ENCODE peak calls at places on chromosome 22, in four cellular contexts. One of them, this sample, is unnamed.

GRCh38 chr22:50672471-50673230 is at the start of gene SHANK3:
- DNase-seq in stomach: no peak
- DNase-seq in MM.1S: no peak
- DNase-seq in GM12865: no peak
- DNase-seq in this sample: peak

GRCh38 chr22:20881231-20881630 is 22.4 kb downstream of the SNAP29 start:
- DNase-seq in GM12865: no peak
- DNase-seq in stomach: peak
- DNase-seq in MM.1S: no peak
- DNase-seq in this sample: no peak

GRCh38 chr22:41469218-41469851 is 418 bp downstream of the ACO2 start:
- DNase-seq in stomach: peak
- DNase-seq in GM12865: peak
- DNase-seq in MM.1S: peak
- DNase-seq in this sample: no peak

GRCh38 chr22:42202669-42203068 is 67.8 kb downstream of the TCF20 start:
- DNase-seq in GM12865: no peak
- DNase-seq in MM.1S: no peak
- DNase-seq in stomach: no peak
- DNase-seq in this sample: no peak

GRCh38 chr22:41946360-41947180 is at the start of gene CENPM:
- DNase-seq in stomach: peak
- DNase-seq in MM.1S: peak
- DNase-seq in GM12865: peak
- DNase-seq in this sample: peak

GRCh38 chr22:25402160-25402500 is 162.3 kb upstream of the GRK3 start:
- DNase-seq in stomach: no peak
- DNase-seq in GM12865: no peak
- DNase-seq in MM.1S: no peak
- DNase-seq in this sample: peak

GRCh38 chr22:29700949-29701927 is 18.6 kb upstream of the CABP7 start:
- DNase-seq in stomach: no peak
- DNase-seq in MM.1S: no peak
- DNase-seq in GM12865: peak
- DNase-seq in this sample: peak

GRCh38 chr22:26589367-26589844 is 526 bp downstream of the TPST2 start:
- DNase-seq in stomach: peak
- DNase-seq in GM12865: peak
- DNase-seq in MM.1S: no peak
- DNase-seq in this sample: peak

GRCh38 chr22:49425356-49425755 is 402.3 kb downstream of the BRD1 start:
- DNase-seq in MM.1S: no peak
- DNase-seq in stomach: no peak
- DNase-seq in GM12865: no peak
- DNase-seq in this sample: no peak

GRCh38 chr22:29799217-29799680 is 32.1 kb downstream of the UQCR10 start:
- DNase-seq in GM12865: no peak
- DNase-seq in stomach: peak
- DNase-seq in MM.1S: no peak
- DNase-seq in this sample: no peak

GRCh38 chr22:28873183-28873964 is 10.0 kb upstream of the ZNRF3 start:
- DNase-seq in MM.1S: no peak
- DNase-seq in stomach: no peak
- DNase-seq in GM12865: no peak
- DNase-seq in this sample: no peak

GRCh38 chr22:50020606-50021005 is 8.0 kb upstream of the IL17REL start:
- DNase-seq in stomach: no peak
- DNase-seq in MM.1S: no peak
- DNase-seq in GM12865: no peak
- DNase-seq in this sample: no peak

GRCh38 chr22:43847376-43848289 is 14.7 kb downstream of the SULT4A1 start:
- DNase-seq in stomach: no peak
- DNase-seq in GM12865: no peak
- DNase-seq in MM.1S: no peak
- DNase-seq in this sample: no peak

GRCh38 chr22:43850529-43850928 is 11.8 kb downstream of the SULT4A1 start:
- DNase-seq in stomach: peak
- DNase-seq in GM12865: no peak
- DNase-seq in MM.1S: no peak
- DNase-seq in this sample: no peak

GRCh38 chr22:43846966-43847365 is 15.3 kb downstream of the SULT4A1 start:
- DNase-seq in MM.1S: no peak
- DNase-seq in GM12865: no peak
- DNase-seq in stomach: no peak
- DNase-seq in this sample: no peak

GRCh38 chr22:43849731-43850130 is 12.6 kb downstream of the SULT4A1 start:
- DNase-seq in stomach: no peak
- DNase-seq in GM12865: no peak
- DNase-seq in MM.1S: no peak
- DNase-seq in this sample: no peak

DNA sequence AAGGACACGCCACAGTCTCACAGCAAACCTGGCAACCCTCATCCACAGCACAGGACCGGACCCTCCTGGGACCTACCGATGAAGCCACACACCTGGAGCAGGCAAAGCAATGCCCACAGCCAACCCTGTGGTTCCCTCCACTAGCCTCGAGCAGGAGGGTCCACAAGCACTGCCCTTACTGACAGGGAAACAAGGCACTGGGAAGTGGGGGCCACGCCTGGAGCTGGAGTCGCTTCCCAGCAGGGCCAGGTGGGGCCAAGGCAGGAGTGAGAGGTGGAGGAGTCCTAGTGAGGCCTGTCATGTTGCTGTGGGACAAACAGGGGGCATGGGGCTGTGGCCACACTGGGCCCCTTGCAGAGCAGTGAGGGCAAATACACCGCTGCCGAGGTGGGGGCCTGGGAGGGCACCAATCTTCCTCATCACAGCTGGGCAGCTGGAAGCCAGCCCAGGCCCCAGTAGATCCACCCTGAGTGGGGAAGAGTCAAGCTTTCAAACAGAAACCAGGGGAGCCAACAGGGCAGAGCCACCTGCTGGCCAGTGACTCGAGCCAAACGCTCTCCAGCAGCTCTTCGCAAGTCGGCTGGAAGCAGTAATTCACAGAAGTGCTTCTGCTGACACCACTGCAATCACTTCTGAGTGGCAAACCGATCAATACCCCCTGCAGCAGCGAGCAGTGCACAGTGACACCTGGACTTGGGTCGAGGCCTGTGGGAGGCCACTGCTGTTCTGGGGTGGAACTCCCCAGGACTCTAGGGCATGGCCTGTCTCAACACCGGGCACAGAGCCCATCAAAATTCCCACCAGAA is 13.7 kb downstream of the SULT4A1 start:
- DNase-seq in stomach: no peak
- DNase-seq in GM12865: peak
- DNase-seq in MM.1S: no peak
- DNase-seq in this sample: no peak
- TF ChIP-seq CTCF in stomach: no peak
- TF ChIP-seq CTCF in GM12865: peak
- TF ChIP-seq CTCF in MM.1S: peak
- TF ChIP-seq CTCF in this sample: no peak

DNA sequence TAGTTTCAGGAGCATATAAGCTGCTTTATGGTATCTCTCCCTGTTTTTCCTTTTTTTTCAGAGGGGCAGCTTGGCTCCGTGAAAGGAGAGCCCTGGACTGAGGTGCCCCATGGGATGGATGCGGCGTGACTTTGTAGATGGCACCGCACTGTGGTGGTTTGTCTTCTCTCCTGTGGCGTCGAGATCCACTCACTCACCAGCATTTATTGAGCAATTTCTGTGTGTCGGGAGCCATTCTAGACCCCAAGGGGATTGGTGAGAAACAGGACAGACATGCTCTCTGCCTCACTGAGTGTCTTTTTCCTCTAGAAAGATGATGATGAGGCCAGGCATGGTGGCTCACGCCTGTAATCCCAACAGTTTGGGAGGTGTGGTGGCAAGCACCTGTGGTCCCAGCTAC is 55.9 kb upstream of the PHF21B start:
- DNase-seq in MM.1S: no peak
- DNase-seq in GM12865: no peak
- DNase-seq in stomach: no peak
- DNase-seq in this sample: no peak
- TF ChIP-seq CTCF in MM.1S: no peak
- TF ChIP-seq CTCF in GM12865: no peak
- TF ChIP-seq CTCF in stomach: no peak
- TF ChIP-seq CTCF in this sample: no peak

DNA sequence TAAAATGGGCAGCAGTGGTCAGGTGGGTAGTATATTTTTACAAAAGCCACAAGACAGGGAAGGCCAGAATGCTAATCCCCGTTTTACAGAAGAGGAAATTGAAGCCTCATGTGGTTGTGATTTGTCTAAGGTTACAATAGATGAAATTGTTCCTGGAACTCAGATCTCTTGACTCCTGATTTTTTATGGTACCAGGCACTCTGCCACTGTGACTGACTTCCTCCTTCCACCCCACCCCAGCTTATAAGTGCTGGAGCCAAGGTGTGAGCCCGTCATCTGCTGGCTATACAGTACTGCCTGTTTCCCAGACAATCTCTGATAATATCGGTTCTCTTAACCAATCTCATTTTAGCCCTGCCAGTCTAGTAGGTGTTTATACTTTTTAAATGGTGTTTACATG is 1.9 kb downstream of the SLC5A1 start:
- DNase-seq in GM12865: no peak
- DNase-seq in stomach: peak
- DNase-seq in MM.1S: no peak
- DNase-seq in this sample: no peak
- TF ChIP-seq CTCF in GM12865: no peak
- TF ChIP-seq CTCF in stomach: no peak
- TF ChIP-seq CTCF in MM.1S: no peak
- TF ChIP-seq CTCF in this sample: no peak

GRCh38 chr22:18070556-18071306 is 7.1 kb upstream of the PEX26 start:
- DNase-seq in stomach: no peak
- DNase-seq in MM.1S: no peak
- DNase-seq in GM12865: no peak
- DNase-seq in this sample: no peak
- TF ChIP-seq CTCF in stomach: no peak
- TF ChIP-seq CTCF in MM.1S: peak
- TF ChIP-seq CTCF in GM12865: peak
- TF ChIP-seq CTCF in this sample: peak

DNA sequence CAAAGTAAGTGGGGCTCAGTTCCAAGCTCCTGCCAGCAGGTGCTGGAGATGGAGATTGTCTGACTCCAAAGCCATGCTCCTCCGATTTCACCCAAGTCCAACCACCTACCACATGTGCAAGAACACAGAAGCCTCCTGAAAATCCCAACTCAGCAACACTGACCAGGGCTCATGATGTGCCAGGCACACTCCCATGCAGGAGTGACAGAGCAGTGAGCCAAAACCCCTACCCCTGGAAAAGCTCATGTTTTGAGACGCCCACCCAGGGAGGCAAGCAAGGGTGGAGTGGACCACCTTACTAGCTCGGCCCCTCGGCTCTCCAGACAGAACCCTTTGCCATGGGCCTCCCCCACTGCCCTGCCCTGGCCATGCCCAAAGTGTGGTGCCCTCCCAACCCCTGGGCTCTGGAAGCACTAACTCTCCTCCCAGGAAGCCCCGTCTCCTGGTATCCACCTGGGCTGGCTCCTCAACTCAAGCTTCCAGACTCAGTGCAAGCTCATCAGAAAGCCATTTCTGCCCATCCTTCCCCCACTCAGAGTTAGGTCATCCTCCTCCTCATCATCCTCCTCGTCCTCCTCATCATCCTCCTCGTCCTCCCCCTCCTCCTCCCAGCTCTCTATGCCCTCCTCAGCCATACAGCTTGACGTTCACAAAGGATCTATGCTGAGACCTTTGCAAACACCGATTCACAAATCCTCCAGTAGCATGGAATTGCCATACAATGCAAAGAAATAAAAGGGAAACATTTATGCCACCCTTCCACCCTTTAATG is 154.9 kb downstream of the MPPED1 start:
- DNase-seq in MM.1S: no peak
- DNase-seq in GM12865: no peak
- DNase-seq in stomach: no peak
- DNase-seq in this sample: no peak
- TF ChIP-seq CTCF in MM.1S: no peak
- TF ChIP-seq CTCF in GM12865: no peak
- TF ChIP-seq CTCF in stomach: no peak
- TF ChIP-seq CTCF in this sample: no peak

This sample was measured in GM13976.